ENCODE peak calls at places on chromosomes 5 and 9, in nine cellular contexts. F, W, L, G, Z, K, S, R and H are unnamed samples.

GRCh38 chr9:36064448-36065037 is 27.8 kb downstream of the RECK start:
- DNase-seq in Z (no peak), F (no peak), L (no peak), K (peak), G (no peak), S (peak), W (peak), R (peak), H (peak)

GRCh38 chr5:133928690-133929393 is 39.6 kb downstream of the C5orf15 start:
- DNase-seq in S (no peak), G (peak), L (no peak), K (no peak), Z (no peak), F (no peak), W (no peak), R (no peak), H (no peak)

GRCh38 chr5:112697301-112697700 is 40.4 kb upstream of the APC start:
- DNase-seq in G (peak), F (no peak), S (no peak), W (no peak), L (no peak), K (no peak), R (no peak), Z (no peak), H (no peak)

GRCh38 chr9:115758441-115758840 is 395.1 kb upstream of the PAPPA start:
- DNase-seq in F (no peak), W (no peak), S (peak), R (no peak), L (peak), Z (no peak), G (no peak), K (no peak), H (no peak)

GRCh38 chr9:80175286-80175906 is 603.6 kb downstream of the TLE4 start:
- DNase-seq in F (no peak), W (peak), R (peak), Z (no peak), K (peak), L (peak), S (no peak), G (peak), H (no peak)

GRCh38 chr5:128765448-128766061 is 199.7 kb upstream of the SLC27A6 start:
- DNase-seq in K (no peak), Z (no peak), S (no peak), L (no peak), G (no peak), W (no peak), F (peak), R (no peak), H (no peak)

GRCh38 chr5:155082401-155082800 is 68.8 kb downstream of the KIF4B start:
- DNase-seq in S (peak), G (no peak), F (no peak), Z (no peak), L (peak), K (peak), R (no peak), W (peak), H (peak)

GRCh38 chr5:143198332-143198731 is 205.2 kb downstream of the NR3C1 start:
- DNase-seq in R (no peak), L (no peak), G (no peak), F (no peak), K (no peak), S (no peak), Z (no peak), W (no peak), H (no peak)

GRCh38 chr5:65623482-65623881 is 651 bp downstream of the TRIM23 start:
- DNase-seq in K (peak), R (no peak), S (no peak), F (no peak), Z (no peak), G (no peak), W (no peak), L (no peak), H (no peak)

DNA sequence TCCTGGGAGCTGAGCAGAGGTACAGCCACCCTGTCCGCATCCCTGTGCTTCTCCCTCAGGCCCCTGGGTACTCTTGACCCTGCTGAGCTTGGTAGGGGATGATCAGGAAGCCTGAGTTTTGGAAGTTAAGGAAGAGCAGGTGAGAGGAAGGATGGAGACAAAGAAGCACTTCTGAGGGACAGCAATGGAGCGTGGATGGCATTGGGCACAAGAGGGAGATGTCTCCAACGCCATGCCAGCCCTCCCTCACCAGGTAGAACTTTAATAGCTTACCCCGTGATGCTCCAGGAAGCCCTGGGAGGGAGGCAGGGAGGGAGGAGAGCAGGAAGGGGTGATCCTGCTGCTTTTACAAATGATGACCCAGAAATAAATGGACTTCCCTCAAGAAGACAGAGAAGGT is 29.9 kb upstream of the SMU1 start:
- DNase-seq in K (no peak), G (no peak), W (no peak), S (no peak), F (no peak), L (no peak), R (no peak), Z (peak), H (no peak)
- H3K4me3 ChIP-seq in K (no peak), G (no peak), W (no peak), S (no peak), F (no peak), L (no peak), R (no peak), Z (no peak), H (no peak)

GRCh38 chr9:129556576-129557191 is 64.2 kb downstream of the C9orf50 start:
- DNase-seq in Z (no peak), W (no peak), F (no peak), K (no peak), R (no peak), L (no peak), S (no peak), G (no peak), H (no peak)
- H3K4me3 ChIP-seq in Z (no peak), W (no peak), F (no peak), K (no peak), R (no peak), L (no peak), S (no peak), G (no peak), H (no peak)

GRCh38 chr9:136714876-136715239 is 2.5 kb downstream of the DIPK1B start:
- DNase-seq in R (no peak), G (no peak), F (no peak), K (no peak), Z (no peak), W (no peak), L (no peak), S (no peak), H (no peak)

GRCh38 chr9:136712690-136713554 is 550 bp downstream of the DIPK1B start:
- DNase-seq in L (no peak), G (no peak), F (peak), W (no peak), K (no peak), S (no peak), Z (no peak), R (peak), H (no peak)

GRCh38 chr9:136714096-136714875 is 1.9 kb downstream of the DIPK1B start:
- DNase-seq in W (no peak), S (no peak), K (no peak), Z (no peak), L (no peak), R (no peak), G (no peak), F (peak), H (no peak)

GRCh38 chr9:136711751-136712689 is at the start of gene DIPK1B:
- DNase-seq in K (no peak), R (peak), Z (no peak), S (no peak), G (no peak), W (no peak), F (peak), L (no peak), H (no peak)

GRCh38 chr9:136713555-136713949 is 1.2 kb downstream of the DIPK1B start:
- DNase-seq in G (no peak), R (no peak), K (no peak), S (no peak), L (no peak), F (peak), Z (no peak), W (no peak), H (no peak)
- H3K4me3 ChIP-seq in G (no peak), R (peak), K (no peak), S (no peak), L (no peak), F (peak), Z (no peak), W (no peak), H (peak)

GRCh38 chr5:528625-529511 is 4.6 kb upstream of the SLC9A3 start:
- DNase-seq in W (no peak), L (no peak), R (no peak), S (no peak), F (peak), Z (no peak), K (no peak), G (peak), H (no peak)
- H3K4me3 ChIP-seq in W (no peak), L (no peak), R (no peak), S (no peak), F (no peak), Z (no peak), K (no peak), G (peak), H (no peak)